ENCODE peak calls at places on chromosome 10, in ten cellular contexts. T is CD4-positive, alpha-beta memory T cell; S is CD4-positive, CD25-positive, alpha-beta regulatory T cell; X is NCI-H1105; H is Right ventricle myocardium inferior; A is nucleus accumbens; L is LoVo; D is HepG2; M is HEK293T; V is uterus. K is an unnamed sample.

GRCh38 chr10:101367569-101368453 is 13.8 kb downstream of the BTRC start:
- DNase-seq in T (no peak), S (no peak), X (no peak), H (no peak), A (no peak), L (peak; percentile 83), D (no peak), M (no peak), V (no peak), K (no peak)

GRCh38 chr10:82949816-82950575 is 1075.0 kb downstream of the NRG3 start:
- DNase-seq in T (no peak), S (no peak), X (no peak), H (no peak), A (no peak), L (no peak), D (no peak), M (no peak), V (no peak), K (no peak)

GRCh38 chr10:119539359-119539651 is 3.2 kb downstream of the RGS10 start:
- DNase-seq in T (no peak), S (no peak), X (no peak), H (no peak), A (no peak), L (no peak), D (no peak), M (no peak), V (no peak), K (no peak)

GRCh38 chr10:33117816-33118215 is 159.8 kb upstream of the ITGB1 start:
- DNase-seq in T (peak; percentile 78), S (peak; percentile 81), X (no peak), H (no peak), A (no peak), L (no peak), D (no peak), M (no peak), V (no peak), K (no peak)

GRCh38 chr10:102627446-102628293 is 16.6 kb upstream of the TRIM8 start:
- DNase-seq in T (no peak), S (no peak), X (no peak), H (no peak), A (no peak), L (no peak), D (peak; percentile 49), M (no peak), V (peak; percentile 80), K (peak; percentile 71)

GRCh38 chr10:69896601-69897000 is 94.9 kb downstream of the COL13A1 start:
- DNase-seq in T (no peak), S (no peak), X (no peak), H (no peak), A (no peak), L (no peak), D (no peak), M (no peak), V (no peak), K (no peak)

GRCh38 chr10:30935078-30935477 is 96.6 kb downstream of the ZNF438 start:
- DNase-seq in T (no peak), S (no peak), X (no peak), H (no peak), A (no peak), L (no peak), D (no peak), M (no peak), V (no peak), K (no peak)

GRCh38 chr10:60208676-60209269 is 180.9 kb downstream of the ANK3 start:
- DNase-seq in T (no peak), S (no peak), X (no peak), H (no peak), A (no peak), L (peak; percentile 55), D (peak; percentile 18), M (peak; percentile 20), V (no peak), K (no peak)

GRCh38 chr10:129040377-129040776 is 426.7 kb upstream of the MGMT start:
- DNase-seq in T (no peak), S (no peak), X (no peak), H (no peak), A (no peak), L (no peak), D (no peak), M (no peak), V (no peak), K (no peak)

GRCh38 chr10:12594448-12594944 is 245.1 kb downstream of the CAMK1D start:
- DNase-seq in T (peak; percentile 66), S (no peak), X (no peak), H (no peak), A (no peak), L (no peak), D (no peak), M (no peak), V (no peak), K (no peak)

GRCh38 chr10:109348324-109348723 is 575.0 kb downstream of the XPNPEP1 start:
- DNase-seq in T (no peak), S (no peak), X (no peak), H (no peak), A (no peak), L (no peak), D (no peak), M (no peak), V (no peak), K (no peak)

GRCh38 chr10:93357680-93358079 is 124.5 kb downstream of the MYOF start:
- DNase-seq in T (peak; percentile 14), S (peak; percentile 18), X (peak; percentile 34), H (no peak), A (no peak), L (no peak), D (peak; percentile 43), M (peak; percentile 71), V (no peak), K (no peak)

GRCh38 chr10:61262486-61263261 is 190.5 kb downstream of the TMEM26 start:
- DNase-seq in T (no peak), S (no peak), X (no peak), H (no peak), A (no peak), L (no peak), D (no peak), M (no peak), V (no peak), K (no peak)

GRCh38 chr10:30073045-30073766 is 13.8 kb upstream of the JCAD start:
- DNase-seq in T (no peak), S (no peak), X (no peak), H (no peak), A (no peak), L (no peak), D (no peak), M (no peak), V (no peak), K (no peak)

GRCh38 chr10:74750848-74751274 is 75.5 kb upstream of the KAT6B start:
- DNase-seq in T (peak; percentile 11), S (no peak), X (no peak), H (no peak), A (no peak), L (no peak), D (no peak), M (no peak), V (no peak), K (no peak)

GRCh38 chr10:59675812-59676211 is 33.8 kb downstream of the SLC16A9 start:
- DNase-seq in T (no peak), S (no peak), X (no peak), H (no peak), A (no peak), L (no peak), D (peak; percentile 28), M (peak; percentile 8), V (no peak), K (no peak)

GRCh38 chr10:76902949-76903348 is 734.7 kb downstream of the KCNMA1 start:
- DNase-seq in T (no peak), S (no peak), X (no peak), H (peak; percentile 70), A (no peak), L (no peak), D (no peak), M (peak; percentile 64), V (no peak), K (peak; percentile 59)

K was measured in heart left ventricle.